ENCODE peak calls at places on chromosomes 3 and 15, in five cellular contexts. C is transverse colon, Y is heart left ventricle, A is A549, W is esophagus squamous epithelium. G is an unnamed sample.

GRCh38 chr3:106765342-106765741 is 611.9 kb upstream of the CCDC54 start:
- DNase-seq in C (no peak), A (no peak), W (no peak), Y (no peak), G (no peak)

GRCh38 chr3:186268616-186269448 is 93.2 kb downstream of the DGKG start:
- DNase-seq in W (no peak), C (no peak), A (no peak), Y (no peak), G (peak; percentile 20)

GRCh38 chr3:196774191-196774820 is 34.6 kb downstream of the PAK2 start:
- DNase-seq in C (no peak), W (no peak), A (no peak), Y (no peak), G (no peak)

GRCh38 chr15:78855746-78856145 is 16.9 kb upstream of the MORF4L1 start:
- DNase-seq in C (no peak), Y (no peak), A (no peak), W (no peak), G (no peak)

GRCh38 chr3:156010829-156011228 is 109.5 kb upstream of the KCNAB1 start:
- DNase-seq in C (no peak), W (no peak), Y (no peak), A (peak; percentile 33), G (peak; percentile 25)

GRCh38 chr3:17678116-17678741 is 64.2 kb downstream of the TBC1D5 start:
- DNase-seq in W (no peak), C (no peak), Y (no peak), A (no peak), G (no peak)

GRCh38 chr15:75801859-75802593 is 41.2 kb upstream of the UBE2Q2 start:
- DNase-seq in W (no peak), A (peak; percentile 96), C (peak; percentile 84), Y (peak; percentile 81), G (peak; percentile 87)

GRCh38 chr15:99452010-99452409 is 113.8 kb upstream of the MEF2A start:
- DNase-seq in Y (no peak), A (no peak), C (no peak), W (no peak), G (no peak)

GRCh38 chr3:183885766-183886165 is 1.1 kb upstream of the PARL start:
- DNase-seq in W (no peak), A (no peak), Y (no peak), C (no peak), G (no peak)

GRCh38 chr3:183880121-183880520 is 4.6 kb downstream of the PARL start:
- DNase-seq in A (no peak), C (no peak), W (no peak), Y (no peak), G (no peak)

GRCh38 chr3:183883291-183884096 is 1.2 kb downstream of the PARL start:
- DNase-seq in W (no peak), C (no peak), A (no peak), Y (no peak), G (peak; percentile 41)

GRCh38 chr3:183884097-183884436 is 613 bp downstream of the PARL start:
- DNase-seq in C (no peak), A (no peak), Y (no peak), W (no peak), G (peak; percentile 54)

GRCh38 chr3:183884437-183885296 is at the start of gene PARL:
- DNase-seq in C (peak; percentile 97), Y (peak; percentile 95), W (peak; percentile 75), A (peak; percentile 79), G (peak; percentile 96)
- TF ChIP-seq POLR2A in C (peak; percentile 79), Y (peak; percentile 57), W (peak; percentile 78), A (peak; percentile 86), G (peak; percentile 84)

DNA sequence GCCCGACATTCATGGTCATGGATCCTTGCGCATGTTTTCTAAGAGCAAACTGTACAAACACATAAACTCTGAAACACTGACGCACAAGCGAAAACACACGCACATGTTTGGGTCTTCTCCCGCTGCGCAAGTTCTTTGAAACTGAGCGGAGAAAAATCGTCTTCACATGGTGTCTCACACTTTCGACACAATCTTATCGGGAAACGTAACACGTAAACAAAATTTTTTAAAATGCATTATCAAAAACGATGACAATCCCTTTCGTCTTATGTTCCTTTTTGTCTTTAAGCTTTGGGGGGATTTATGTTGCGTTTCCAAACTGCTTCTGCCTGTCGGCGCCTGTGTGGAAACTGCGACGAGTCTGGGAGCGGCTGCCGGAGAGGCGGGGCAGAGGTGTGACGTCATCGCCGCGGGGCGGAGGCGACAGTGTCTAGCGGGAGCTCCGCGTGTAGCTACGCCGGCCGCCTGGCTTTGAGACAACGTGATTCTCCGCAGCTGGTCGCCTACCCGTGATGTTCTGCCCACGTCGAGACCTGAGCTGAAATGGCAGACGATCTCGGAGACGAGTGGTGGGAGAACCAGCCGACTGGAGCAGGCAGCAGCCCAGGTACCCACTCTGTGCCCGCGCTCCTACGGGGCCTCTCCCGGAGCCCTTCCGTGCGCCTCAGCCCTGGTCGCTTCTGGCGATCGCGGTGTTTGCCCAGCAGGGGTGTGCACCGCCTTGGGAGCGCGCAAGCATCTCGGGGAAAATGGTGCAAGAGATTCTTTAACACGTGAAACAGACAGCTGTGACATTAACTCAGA is at the start of gene CMSS1:
- DNase-seq in A (peak; percentile 78), W (peak; percentile 52), Y (peak; percentile 94), C (peak; percentile 96), G (peak; percentile 94)
- TF ChIP-seq POLR2A in A (peak; percentile 83), W (peak; percentile 63), Y (peak; percentile 36), C (peak; percentile 66), G (peak; percentile 83)

GRCh38 chr15:66878761-66879160 is 176.7 kb downstream of the SMAD6 start:
- DNase-seq in A (no peak), W (no peak), C (no peak), Y (no peak), G (no peak)

GRCh38 chr15:66881173-66881905 is 179.3 kb downstream of the SMAD6 start:
- DNase-seq in C (no peak), W (no peak), Y (no peak), A (no peak), G (no peak)

GRCh38 chr15:66879968-66880367 is 177.9 kb downstream of the SMAD6 start:
- DNase-seq in A (no peak), W (no peak), C (no peak), Y (no peak), G (no peak)

GRCh38 chr15:66879511-66879910 is 177.5 kb downstream of the SMAD6 start:
- DNase-seq in Y (no peak), W (no peak), A (no peak), C (no peak), G (no peak)

GRCh38 chr15:66880380-66881155 is 178.5 kb downstream of the SMAD6 start:
- DNase-seq in C (no peak), Y (no peak), A (no peak), W (no peak), G (no peak)
- TF ChIP-seq POLR2A in C (no peak), Y (no peak), A (no peak), W (no peak), G (no peak)

GRCh38 chr3:51957520-51958205 is 2.5 kb downstream of the GPR62 start:
- DNase-seq in C (no peak), A (no peak), W (no peak), Y (no peak), G (no peak)

GRCh38 chr3:51955175-51955892 is at the start of gene GPR62:
- DNase-seq in C (no peak), W (no peak), A (no peak), Y (no peak), G (no peak)

GRCh38 chr3:51954120-51954519 is 1.1 kb upstream of the GPR62 start:
- DNase-seq in W (no peak), Y (no peak), C (no peak), A (no peak), G (no peak)

GRCh38 chr3:51954713-51955112 is 468 bp upstream of the GPR62 start:
- DNase-seq in W (no peak), C (no peak), A (no peak), Y (no peak), G (no peak)

GRCh38 chr3:51955893-51956770 is 951 bp downstream of the GPR62 start:
- DNase-seq in A (no peak), C (peak; percentile 52), W (no peak), Y (peak; percentile 72), G (peak; percentile 63)
- TF ChIP-seq POLR2A in A (no peak), C (no peak), W (no peak), Y (no peak), G (no peak)

GRCh38 chr15:42692997-42693396 is 43.9 kb downstream of the CDAN1 start:
- DNase-seq in C (no peak), A (no peak), Y (no peak), W (no peak), G (no peak)
- TF ChIP-seq POLR2A in C (no peak), A (no peak), Y (no peak), W (no peak), G (no peak)

GRCh38 chr3:126356373-126357298 is 572 bp downstream of the KLF15 start:
- DNase-seq in C (peak; percentile 20), W (no peak), A (no peak), Y (peak; percentile 29), G (peak; percentile 66)

GRCh38 chr3:126354776-126355175 is 2.4 kb downstream of the KLF15 start:
- DNase-seq in C (no peak), Y (no peak), W (no peak), A (no peak), G (no peak)

GRCh38 chr3:126355251-126355650 is 2.0 kb downstream of the KLF15 start:
- DNase-seq in A (no peak), C (no peak), W (no peak), Y (no peak), G (no peak)

GRCh38 chr3:126357299-126358037 is at the start of gene KLF15:
- DNase-seq in Y (peak; percentile 86), W (peak; percentile 23), C (peak; percentile 89), A (peak; percentile 58), G (peak; percentile 91)

GRCh38 chr3:126355777-126356372 is 1.3 kb downstream of the KLF15 start:
- DNase-seq in W (peak; percentile 41), C (peak; percentile 88), A (no peak), Y (peak; percentile 95), G (peak; percentile 94)
- TF ChIP-seq POLR2A in W (peak; percentile 49), C (peak; percentile 56), A (no peak), Y (peak; percentile 56), G (no peak)